ENCODE peak calls at places on chromosomes 16 and 17, in seven cellular contexts. C is RWPE2, Y is hepatocyte, R is pancreas, L is cardiac muscle cell, W is endothelial cell of umbilical vein, G is tibial artery. X is an unnamed sample.

GRCh38 chr17:62790554-62790953 is 17.6 kb downstream of the MARCHF10 start:
- DNase-seq in R (no peak), L (no peak), W (no peak), Y (no peak), C (no peak), G (no peak), X (no peak)

GRCh38 chr16:23836404-23837291 is 865 bp downstream of the PRKCB start:
- DNase-seq in W (no peak), R (no peak), G (no peak), L (peak; percentile 32), C (no peak), Y (peak; percentile 13), X (peak; percentile 46)

GRCh38 chr16:27449434-27450188 is 47.6 kb downstream of the IL21R start:
- DNase-seq in G (no peak), W (no peak), L (no peak), Y (no peak), C (no peak), R (no peak), X (peak; percentile 86)

GRCh38 chr16:714079-714478 is 839 bp upstream of the METRN start:
- DNase-seq in C (no peak), Y (no peak), W (no peak), G (no peak), R (no peak), L (no peak), X (no peak)

GRCh38 chr17:4625181-4625601 is 16.3 kb downstream of the ALOX15 start:
- DNase-seq in W (no peak), C (no peak), L (no peak), Y (peak; percentile 67), G (no peak), R (no peak), X (no peak)

GRCh38 chr16:79897444-79898146 is 297.1 kb upstream of the MAF start:
- DNase-seq in L (no peak), R (no peak), G (no peak), Y (peak; percentile 77), W (no peak), C (no peak), X (no peak)

GRCh38 chr16:3021449-3022207 is 1.5 kb downstream of the TNFRSF12A start:
- DNase-seq in W (peak; percentile 65), R (peak; percentile 83), L (peak; percentile 92), Y (peak; percentile 93), C (peak; percentile 98), G (peak; percentile 91), X (peak; percentile 65)

GRCh38 chr16:90019543-90020259 is 445 bp upstream of the DBNDD1 start:
- DNase-seq in C (no peak), Y (peak; percentile 80), L (peak; percentile 65), R (peak; percentile 48), W (peak; percentile 30), G (no peak), X (peak; percentile 23)

GRCh38 chr16:3980311-3981111 is 100.0 kb upstream of the CREBBP start:
- DNase-seq in C (no peak), Y (peak; percentile 62), R (no peak), L (no peak), G (no peak), W (no peak), X (no peak)

GRCh38 chr16:2091722-2092620 is 43.7 kb downstream of the PKD1 start:
- DNase-seq in W (no peak), G (no peak), Y (peak; percentile 37), C (no peak), R (peak; percentile 41), L (no peak), X (no peak)

GRCh38 chr17:75457047-75457654 is 716 bp downstream of the TMEM94 start:
- DNase-seq in G (no peak), R (peak; percentile 13), L (peak; percentile 56), W (peak; percentile 55), C (no peak), Y (peak; percentile 71), X (peak; percentile 13)

GRCh38 chr17:70084476-70084875 is 9.5 kb downstream of the KCNJ16 start:
- DNase-seq in G (no peak), Y (no peak), C (no peak), R (no peak), L (peak; percentile 34), W (no peak), X (no peak)

GRCh38 chr17:11330871-11331270 is 89.9 kb downstream of the SHISA6 start:
- DNase-seq in Y (peak; percentile 73), L (peak; percentile 15), R (no peak), W (no peak), G (no peak), C (no peak), X (no peak)

GRCh38 chr17:72118588-72119279 is 2.1 kb upstream of the SOX9 start:
- DNase-seq in R (peak; percentile 70), W (peak; percentile 37), Y (peak; percentile 88), C (no peak), L (peak; percentile 85), G (peak; percentile 78), X (no peak)

GRCh38 chr17:9298776-9299295 is 276.8 kb downstream of the STX8 start:
- DNase-seq in L (no peak), C (no peak), R (no peak), W (no peak), Y (no peak), G (no peak), X (no peak)

GRCh38 chr17:45775576-45776011 is 8.5 kb upstream of the CRHR1 start:
- DNase-seq in L (no peak), G (no peak), Y (no peak), R (peak; percentile 88), W (no peak), C (no peak), X (no peak)

GRCh38 chr17:83080641-83081560 is 1.5 kb downstream of the METRNL start:
- DNase-seq in C (no peak), W (no peak), Y (peak; percentile 77), R (no peak), G (peak; percentile 78), L (peak; percentile 33), X (peak; percentile 64)

DNA sequence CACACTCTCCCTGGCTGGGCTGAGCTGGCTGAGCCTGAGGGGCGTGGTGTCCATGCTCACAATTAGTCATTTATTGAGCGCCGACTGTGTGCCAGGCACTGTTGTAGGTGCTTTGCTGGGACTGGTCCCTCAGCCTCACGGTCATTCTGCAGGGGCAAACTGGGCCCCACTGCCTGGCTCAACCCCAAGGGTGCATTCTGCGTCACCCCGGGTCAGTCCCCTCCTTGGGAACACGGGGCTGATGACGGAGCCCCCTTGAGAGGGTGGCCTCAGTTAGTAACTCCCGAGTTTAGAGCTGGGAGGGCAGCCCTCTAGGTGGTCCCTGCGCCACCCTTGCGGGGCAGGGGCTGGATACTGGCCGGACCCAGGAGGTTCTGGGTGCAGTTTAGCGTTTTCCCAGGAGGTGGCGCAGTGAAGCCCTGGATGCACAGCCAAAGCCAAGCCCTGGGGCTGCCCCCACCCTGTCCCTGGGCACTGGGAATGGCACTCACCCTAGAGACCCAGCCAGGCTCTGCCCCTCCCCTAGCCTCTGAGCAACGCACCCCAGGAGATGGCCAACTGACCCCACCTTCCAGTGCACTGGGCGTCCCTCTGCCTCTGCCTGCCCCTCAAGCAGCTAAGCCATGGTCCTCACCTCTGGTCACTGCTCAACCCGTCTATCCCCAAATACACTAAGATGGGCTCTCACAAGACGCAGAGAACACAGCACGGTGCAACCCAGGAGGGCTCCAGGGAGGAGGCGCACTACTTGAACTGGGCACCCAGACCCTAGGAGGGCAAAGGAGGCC is 243.2 kb upstream of the GSE1 start:
- DNase-seq in R (no peak), L (peak; percentile 51), Y (peak; percentile 61), W (no peak), G (peak; percentile 85), C (no peak), X (peak; percentile 25)
- H3K4me1 ChIP-seq in R (no peaks in the 10 kb centered on the region), L (peaks cover 18% of the 10 kb centered on the region), Y (peaks cover 35% of the 10 kb centered on the region), W (no peaks in the 10 kb centered on the region), G (peaks cover 56% of the 10 kb centered on the region), C (peaks cover 38% of the 10 kb centered on the region), X (no peaks in the 10 kb centered on the region)

DNA sequence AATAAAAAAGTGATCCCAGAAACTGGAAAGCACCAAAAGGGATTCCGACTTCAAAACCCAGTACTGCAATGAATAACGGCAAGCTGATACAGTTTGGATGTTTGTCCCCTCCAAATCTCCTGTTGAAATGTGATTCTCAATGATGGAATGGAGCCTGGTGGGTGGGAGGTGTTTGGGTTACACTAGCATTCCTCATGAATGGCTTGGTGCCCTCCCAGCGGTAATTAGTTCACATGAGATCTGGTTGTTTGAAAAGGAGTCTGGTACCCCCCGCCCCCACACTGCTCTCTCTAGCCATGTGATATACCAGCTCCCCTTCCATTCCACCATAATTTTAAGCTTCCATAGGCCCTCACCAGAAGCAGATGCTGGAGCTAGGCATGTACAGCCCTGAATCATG is 40.1 kb downstream of the RANBP10 start:
- DNase-seq in Y (no peak), G (no peak), W (no peak), R (no peak), L (no peak), C (no peak), X (no peak)
- H3K27me3 ChIP-seq in Y (no peaks in the 10 kb centered on the region), G (no peaks in the 10 kb centered on the region), W (no peaks in the 10 kb centered on the region), R (no peaks in the 10 kb centered on the region), L (peaks cover 98% of the 10 kb centered on the region), C (no peaks in the 10 kb centered on the region), X (no peaks in the 10 kb centered on the region)

GRCh38 chr16:51989637-51990230 is 557.2 kb downstream of the TOX3 start:
- DNase-seq in G (no peak), L (no peak), Y (no peak), W (no peak), C (no peak), R (no peak), X (no peak)

GRCh38 chr16:51987519-51987918 is 559.4 kb downstream of the TOX3 start:
- DNase-seq in G (no peak), Y (no peak), C (no peak), W (no peak), L (no peak), R (no peak), X (no peak)

GRCh38 chr16:51994597-51994996 is 552.3 kb downstream of the TOX3 start:
- DNase-seq in C (peak; percentile 94), G (no peak), Y (peak; percentile 57), R (peak; percentile 93), W (no peak), L (peak; percentile 51), X (no peak)

GRCh38 chr16:51984395-51984794 is 562.5 kb downstream of the TOX3 start:
- DNase-seq in Y (no peak), W (no peak), G (no peak), R (no peak), L (no peak), C (no peak), X (no peak)

DNA sequence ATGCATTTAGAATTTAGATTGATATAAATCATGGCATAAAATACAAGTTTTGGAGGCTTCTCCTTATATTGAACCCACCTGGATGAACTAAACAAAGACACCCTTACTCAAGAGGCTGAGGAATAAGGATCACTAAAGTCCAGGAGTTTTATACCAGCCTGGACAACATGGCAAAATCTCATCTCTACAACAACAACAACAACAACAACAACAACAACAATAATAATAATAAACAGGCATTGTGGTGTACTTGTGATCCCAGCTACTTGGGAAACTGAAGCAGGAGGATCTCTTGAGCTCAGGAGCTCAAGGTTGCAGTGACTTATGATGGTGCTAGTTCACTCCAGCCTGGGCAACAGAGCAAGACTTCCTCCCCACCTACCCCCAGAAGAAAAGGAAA is 558.0 kb downstream of the TOX3 start:
- DNase-seq in C (no peak), G (no peak), W (no peak), L (no peak), Y (no peak), R (no peak), X (no peak)
- H3K4me3 ChIP-seq in C (no peak overlapping the region), G (no peak overlapping the region), W (no peak overlapping the region), L (no peak overlapping the region), Y (no peak overlapping the region), R (no peak overlapping the region), X (no peak overlapping the region)

DNA sequence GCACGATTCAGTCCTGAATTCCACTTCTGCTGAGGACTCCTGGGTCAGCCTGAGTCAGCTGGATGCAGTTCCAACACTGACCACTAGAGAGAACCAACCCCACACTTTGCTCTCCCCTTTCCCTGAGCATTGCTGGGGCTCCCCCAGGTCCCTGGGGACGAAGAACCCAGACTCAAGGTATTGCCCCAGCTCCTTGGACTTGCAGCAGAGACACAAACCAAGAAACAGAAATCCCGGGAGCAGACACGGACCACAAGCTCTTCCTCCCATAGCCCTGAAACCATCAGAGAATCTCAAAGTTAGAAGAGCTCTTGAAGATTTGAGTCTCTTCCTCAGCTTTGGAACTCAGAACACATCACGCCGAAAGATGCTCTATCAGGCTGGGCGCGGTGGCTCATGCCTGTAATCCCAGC is 678 bp upstream of the GH1 start:
- DNase-seq in L (peak; percentile 61), G (no peak), Y (peak; percentile 73), R (peak; percentile 28), C (no peak), W (peak; percentile 68), X (peak; percentile 71)
- H3K4me1 ChIP-seq in L (no peaks in the 10 kb centered on the region), G (no peaks in the 10 kb centered on the region), Y (no peaks in the 10 kb centered on the region), R (no peaks in the 10 kb centered on the region), C (no peaks in the 10 kb centered on the region), W (no peaks in the 10 kb centered on the region), X (peaks cover 8% of the 10 kb centered on the region)

X was measured in CD8-positive, alpha-beta memory T cell.